ENCODE peak calls at places on chromosomes 2 and 18, in seven cellular contexts. One of them, this sample, is unnamed.

GRCh38 chr18:58362829-58363231 is 266.1 kb downstream of the ALPK2 start:
- DNase-seq in prostate gland: no peak
- DNase-seq in tibial nerve: no peak
- DNase-seq in cardiac muscle cell: no peak
- DNase-seq in mesendoderm: no peak
- DNase-seq in spleen: no peak
- DNase-seq in upper lobe of right lung: no peak
- DNase-seq in this sample: no peak

GRCh38 chr18:79574938-79575525 is 104.6 kb upstream of the CTDP1 start:
- DNase-seq in prostate gland: no peak
- DNase-seq in spleen: peak
- DNase-seq in tibial nerve: peak
- DNase-seq in cardiac muscle cell: no peak
- DNase-seq in upper lobe of right lung: peak
- DNase-seq in mesendoderm: no peak
- DNase-seq in this sample: no peak

GRCh38 chr2:126748929-126749518 is 93.1 kb downstream of the GYPC start:
- DNase-seq in tibial nerve: no peak
- DNase-seq in spleen: no peak
- DNase-seq in mesendoderm: no peak
- DNase-seq in cardiac muscle cell: no peak
- DNase-seq in upper lobe of right lung: no peak
- DNase-seq in prostate gland: no peak
- DNase-seq in this sample: no peak

GRCh38 chr2:74267068-74267467 is 68.7 kb downstream of the MTHFD2 start:
- DNase-seq in tibial nerve: no peak
- DNase-seq in upper lobe of right lung: no peak
- DNase-seq in spleen: no peak
- DNase-seq in cardiac muscle cell: no peak
- DNase-seq in mesendoderm: peak
- DNase-seq in prostate gland: no peak
- DNase-seq in this sample: no peak

GRCh38 chr2:201402651-201403573 is 45.8 kb upstream of the FLACC1 start:
- DNase-seq in upper lobe of right lung: no peak
- DNase-seq in cardiac muscle cell: peak
- DNase-seq in prostate gland: no peak
- DNase-seq in spleen: no peak
- DNase-seq in tibial nerve: no peak
- DNase-seq in mesendoderm: no peak
- DNase-seq in this sample: no peak

GRCh38 chr18:74963820-74964446 is 245.0 kb downstream of the PTGR3 start:
- DNase-seq in spleen: no peak
- DNase-seq in prostate gland: no peak
- DNase-seq in tibial nerve: no peak
- DNase-seq in upper lobe of right lung: no peak
- DNase-seq in mesendoderm: peak
- DNase-seq in cardiac muscle cell: peak
- DNase-seq in this sample: peak

GRCh38 chr18:22283397-22283796 is 114.0 kb downstream of the GATA6 start:
- DNase-seq in mesendoderm: peak
- DNase-seq in prostate gland: no peak
- DNase-seq in cardiac muscle cell: peak
- DNase-seq in tibial nerve: no peak
- DNase-seq in upper lobe of right lung: no peak
- DNase-seq in spleen: no peak
- DNase-seq in this sample: no peak

GRCh38 chr18:74146756-74147155 is 878 bp downstream of the FBXO15 start:
- DNase-seq in upper lobe of right lung: no peak
- DNase-seq in cardiac muscle cell: no peak
- DNase-seq in spleen: no peak
- DNase-seq in mesendoderm: no peak
- DNase-seq in tibial nerve: no peak
- DNase-seq in prostate gland: no peak
- DNase-seq in this sample: no peak

GRCh38 chr2:120775261-120775660 is 39.6 kb downstream of the GLI2 start:
- DNase-seq in cardiac muscle cell: no peak
- DNase-seq in spleen: peak
- DNase-seq in mesendoderm: no peak
- DNase-seq in upper lobe of right lung: no peak
- DNase-seq in prostate gland: no peak
- DNase-seq in tibial nerve: no peak
- DNase-seq in this sample: no peak

DNA sequence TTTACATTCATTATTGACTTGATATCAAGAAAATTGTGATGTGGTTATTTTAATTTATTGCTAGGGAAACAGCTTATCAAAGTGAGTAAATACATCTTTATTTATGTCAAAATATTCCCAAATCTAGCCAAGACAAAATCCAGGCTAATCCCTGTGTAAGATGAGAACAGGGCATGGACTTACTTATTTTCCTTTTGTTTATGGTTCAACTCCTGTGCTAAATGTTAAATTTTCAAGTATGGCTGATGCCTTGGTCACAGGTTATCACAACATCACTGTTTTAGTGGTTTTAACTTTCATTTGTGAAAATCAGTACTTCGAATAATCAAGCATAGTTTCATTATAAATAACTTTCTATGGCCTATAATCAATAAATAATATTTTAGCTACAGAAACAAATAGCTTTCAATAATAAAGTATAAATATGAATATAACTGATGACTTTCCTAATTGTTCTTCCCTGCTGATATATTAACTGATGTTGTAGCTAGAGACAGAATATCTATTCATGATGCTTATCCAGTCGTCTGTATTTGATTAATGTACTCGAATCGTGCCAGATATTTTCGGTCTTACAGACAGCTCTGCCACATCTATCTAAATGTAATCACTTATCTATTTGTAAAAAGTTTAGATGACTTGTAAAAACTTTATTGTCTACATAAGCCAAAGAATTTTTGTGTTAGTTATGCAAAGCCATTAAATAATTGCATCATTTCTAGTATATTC is 657.2 kb upstream of the SYT4 start:
- DNase-seq in tibial nerve: no peak
- DNase-seq in cardiac muscle cell: no peak
- DNase-seq in upper lobe of right lung: no peak
- DNase-seq in prostate gland: no peak
- DNase-seq in spleen: no peak
- DNase-seq in mesendoderm: no peak
- DNase-seq in this sample: no peak
- H3K27ac ChIP-seq in tibial nerve: no peak
- H3K27ac ChIP-seq in cardiac muscle cell: no peak
- H3K27ac ChIP-seq in upper lobe of right lung: no peak
- H3K27ac ChIP-seq in prostate gland: no peak
- H3K27ac ChIP-seq in spleen: no peak
- H3K27ac ChIP-seq in mesendoderm: no peak
- H3K27ac ChIP-seq in this sample: no peak

DNA sequence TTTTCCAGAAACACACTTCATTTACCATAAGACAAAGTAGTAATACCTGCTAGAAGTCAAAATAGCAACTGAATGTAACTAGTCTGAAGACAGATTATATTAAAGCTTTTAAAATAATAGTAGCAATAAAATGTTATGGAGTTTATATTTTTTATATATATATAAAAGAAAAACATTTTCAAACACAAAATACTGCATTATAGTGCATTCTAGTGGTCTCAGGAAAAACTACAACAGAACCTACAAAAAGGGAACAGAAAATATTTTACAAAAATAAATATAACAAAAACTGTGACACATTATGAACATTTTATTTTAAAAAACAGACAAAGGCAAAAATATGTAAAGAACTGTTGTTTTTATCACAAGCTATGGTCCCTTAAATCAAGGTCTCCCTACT is 48.0 kb downstream of the STRN start:
- DNase-seq in mesendoderm: no peak
- DNase-seq in prostate gland: no peak
- DNase-seq in spleen: no peak
- DNase-seq in cardiac muscle cell: peak
- DNase-seq in upper lobe of right lung: no peak
- DNase-seq in tibial nerve: no peak
- DNase-seq in this sample: no peak
- H3K27ac ChIP-seq in mesendoderm: no peak
- H3K27ac ChIP-seq in prostate gland: no peak
- H3K27ac ChIP-seq in spleen: no peak
- H3K27ac ChIP-seq in cardiac muscle cell: peak
- H3K27ac ChIP-seq in upper lobe of right lung: no peak
- H3K27ac ChIP-seq in tibial nerve: no peak
- H3K27ac ChIP-seq in this sample: no peak

DNA sequence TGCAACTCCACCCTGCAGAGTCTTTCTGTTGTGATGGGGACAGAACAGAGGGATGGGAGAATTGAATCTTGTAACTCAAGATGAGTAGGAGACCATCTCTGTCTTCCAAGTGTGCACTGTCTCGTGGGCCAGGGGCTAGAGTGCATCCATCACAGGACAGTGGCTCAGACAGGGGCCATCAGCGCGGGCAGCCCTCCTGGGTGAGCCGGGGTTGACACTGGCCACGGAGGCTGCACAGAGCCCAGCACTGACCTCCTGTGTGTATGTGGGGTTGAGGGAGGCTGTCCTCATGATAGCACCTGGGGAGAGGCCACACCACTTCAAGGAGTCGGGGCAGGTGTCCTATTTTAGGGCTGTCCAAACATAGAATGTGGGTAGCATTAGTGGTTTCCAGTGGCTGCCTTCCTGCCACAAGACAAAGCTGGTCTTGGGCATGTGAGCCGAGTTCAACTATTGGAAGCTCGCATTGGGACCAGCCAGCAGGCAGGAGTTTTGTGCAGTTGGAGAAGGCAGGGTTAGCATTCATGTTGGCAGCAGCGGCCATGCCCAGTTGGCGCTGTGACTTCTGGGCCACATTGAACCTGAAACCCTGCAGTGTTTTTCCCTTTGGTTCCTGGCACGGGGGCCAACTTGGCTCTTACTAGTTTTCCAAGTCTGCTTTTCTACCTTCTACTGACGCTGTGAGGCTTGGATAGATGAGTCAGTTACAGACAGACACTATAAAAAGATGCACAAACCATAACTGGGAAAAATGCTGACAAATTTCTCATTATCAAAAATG is 45.3 kb downstream of the ACOXL start:
- DNase-seq in spleen: no peak
- DNase-seq in mesendoderm: no peak
- DNase-seq in tibial nerve: no peak
- DNase-seq in prostate gland: no peak
- DNase-seq in cardiac muscle cell: no peak
- DNase-seq in upper lobe of right lung: no peak
- DNase-seq in this sample: no peak
- H3K27ac ChIP-seq in spleen: no peak
- H3K27ac ChIP-seq in mesendoderm: no peak
- H3K27ac ChIP-seq in tibial nerve: no peak
- H3K27ac ChIP-seq in prostate gland: no peak
- H3K27ac ChIP-seq in cardiac muscle cell: no peak
- H3K27ac ChIP-seq in upper lobe of right lung: no peak
- H3K27ac ChIP-seq in this sample: no peak

GRCh38 chr18:48074929-48075706 is 144.7 kb upstream of the SMAD2 start:
- DNase-seq in spleen: peak
- DNase-seq in prostate gland: no peak
- DNase-seq in cardiac muscle cell: no peak
- DNase-seq in mesendoderm: no peak
- DNase-seq in upper lobe of right lung: peak
- DNase-seq in tibial nerve: no peak
- DNase-seq in this sample: no peak

GRCh38 chr18:48073231-48073930 is 142.9 kb upstream of the SMAD2 start:
- DNase-seq in prostate gland: peak
- DNase-seq in tibial nerve: no peak
- DNase-seq in spleen: peak
- DNase-seq in cardiac muscle cell: no peak
- DNase-seq in upper lobe of right lung: peak
- DNase-seq in mesendoderm: no peak
- DNase-seq in this sample: no peak

GRCh38 chr18:48075707-48076093 is 145.2 kb upstream of the SMAD2 start:
- DNase-seq in prostate gland: peak
- DNase-seq in tibial nerve: no peak
- DNase-seq in spleen: peak
- DNase-seq in mesendoderm: no peak
- DNase-seq in cardiac muscle cell: no peak
- DNase-seq in upper lobe of right lung: no peak
- DNase-seq in this sample: no peak

GRCh38 chr18:48068916-48069445 is 138.5 kb upstream of the SMAD2 start:
- DNase-seq in spleen: peak
- DNase-seq in mesendoderm: no peak
- DNase-seq in cardiac muscle cell: no peak
- DNase-seq in upper lobe of right lung: no peak
- DNase-seq in tibial nerve: no peak
- DNase-seq in prostate gland: no peak
- DNase-seq in this sample: no peak

DNA sequence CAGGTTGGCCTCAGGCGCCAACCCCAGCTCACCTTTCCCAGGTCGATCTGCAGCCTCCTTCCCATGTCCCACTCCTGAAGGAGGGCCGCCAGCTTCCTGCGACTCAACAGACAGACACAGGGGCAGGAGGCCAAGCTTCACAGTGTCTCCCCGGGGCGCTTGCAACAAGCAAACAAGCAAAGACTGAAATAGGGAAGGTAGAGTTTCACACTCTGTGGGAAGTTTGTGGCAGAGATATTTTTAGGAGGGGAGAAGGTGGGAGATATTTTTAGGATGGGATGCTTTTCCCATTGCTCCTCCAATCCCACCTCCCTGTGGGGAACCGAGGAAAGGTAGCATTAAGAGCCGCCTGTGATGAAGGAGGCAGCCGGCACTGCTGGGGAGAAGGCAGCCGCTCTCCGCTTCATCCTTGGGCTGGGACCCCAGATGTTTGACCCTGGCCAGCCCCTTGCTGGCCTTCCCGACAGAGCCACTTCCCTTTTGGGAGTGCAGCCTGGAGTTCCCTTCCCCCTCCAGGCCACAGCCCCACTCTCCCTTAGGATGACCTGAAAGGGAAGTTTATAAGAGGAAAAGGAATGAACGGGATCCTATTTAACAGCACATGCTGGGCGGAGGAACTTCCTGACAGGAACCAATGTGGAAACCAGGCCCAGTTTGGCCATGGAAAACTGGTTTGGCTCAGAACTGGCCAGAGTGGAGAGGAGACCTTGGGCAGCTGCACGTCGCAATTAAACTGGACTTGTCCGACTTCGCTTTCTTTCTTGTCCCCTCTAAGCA is 142.2 kb upstream of the SMAD2 start:
- DNase-seq in prostate gland: peak
- DNase-seq in cardiac muscle cell: no peak
- DNase-seq in tibial nerve: no peak
- DNase-seq in mesendoderm: peak
- DNase-seq in upper lobe of right lung: peak
- DNase-seq in spleen: peak
- DNase-seq in this sample: no peak
- H3K27ac ChIP-seq in prostate gland: peak
- H3K27ac ChIP-seq in cardiac muscle cell: no peak
- H3K27ac ChIP-seq in tibial nerve: no peak
- H3K27ac ChIP-seq in mesendoderm: no peak
- H3K27ac ChIP-seq in upper lobe of right lung: peak
- H3K27ac ChIP-seq in spleen: peak
- H3K27ac ChIP-seq in this sample: no peak

This sample was measured in iPS DF 6.9.